ENCODE peak calls at places on chromosomes 3 and 15, in five cellular contexts. E is CD8-positive, alpha-beta T cell; O is thyroid gland; X is neuronal stem cell; P is sigmoid colon. Z is an unnamed sample.

GRCh38 chr15:84595660-84596059 is 5.1 kb upstream of the ZSCAN2 start:
- DNase-seq in O (no peak), P (no peak), E (no peak), X (no peak), Z (no peak)

GRCh38 chr3:133384331-133385027 is 15.4 kb upstream of the BFSP2 start:
- DNase-seq in E (no peak), X (peak; percentile 67), O (peak; percentile 78), P (no peak), Z (peak; percentile 91)

GRCh38 chr15:35986072-35986666 is 440.2 kb upstream of the DPH6 start:
- DNase-seq in P (peak; percentile 55), X (no peak), O (peak; percentile 4), E (no peak), Z (no peak)

GRCh38 chr3:108589998-108590323 is 439 bp downstream of the DZIP3 start:
- DNase-seq in E (no peak), O (no peak), P (no peak), X (no peak), Z (no peak)

GRCh38 chr15:93138681-93139080 is 49.7 kb upstream of the RGMA start:
- DNase-seq in P (no peak), E (no peak), O (no peak), X (no peak), Z (no peak)

GRCh38 chr3:40129981-40130380 is 179.5 kb upstream of the EIF1B start:
- DNase-seq in O (no peak), X (no peak), E (no peak), P (no peak), Z (no peak)

GRCh38 chr15:101201411-101202174 is 50.3 kb downstream of the CHSY1 start:
- DNase-seq in X (peak; percentile 63), O (peak; percentile 50), P (peak; percentile 96), E (no peak), Z (peak; percentile 90)

GRCh38 chr3:185649414-185649813 is 63.3 kb downstream of the SENP2 start:
- DNase-seq in P (peak; percentile 46), E (no peak), X (no peak), O (no peak), Z (peak; percentile 60)

GRCh38 chr15:78303729-78304486 is 4.5 kb upstream of the SKIC8 start:
- DNase-seq in X (no peak), P (no peak), O (no peak), E (no peak), Z (no peak)

GRCh38 chr3:47288966-47289910 is 6.5 kb downstream of the KLHL18 start:
- DNase-seq in P (peak; percentile 2), E (no peak), O (no peak), X (no peak), Z (no peak)

GRCh38 chr3:146160233-146160963 is 586 bp downstream of the PLOD2 start:
- DNase-seq in X (peak; percentile 61), E (no peak), P (peak; percentile 90), O (peak; percentile 73), Z (peak; percentile 87)

GRCh38 chr3:190318666-190319065 is 3.6 kb downstream of the CLDN1 start:
- DNase-seq in P (no peak), E (no peak), X (no peak), O (no peak), Z (no peak)

GRCh38 chr3:11835028-11835639 is 11.6 kb downstream of the TAMM41 start:
- DNase-seq in O (no peak), X (no peak), P (no peak), E (no peak), Z (peak; percentile 76)

GRCh38 chr3:125116311-125117069 is 60.7 kb upstream of the HEG1 start:
- DNase-seq in X (no peak), P (no peak), E (no peak), O (peak; percentile 80), Z (peak; percentile 81)

GRCh38 chr15:71448688-71449114 is 333.4 kb downstream of the THSD4 start:
- DNase-seq in X (peak; percentile 69), O (peak; percentile 33), P (no peak), E (no peak), Z (no peak)

GRCh38 chr3:134075568-134075825 is 45.8 kb upstream of the SLCO2A1 start:
- DNase-seq in E (no peak), P (no peak), O (no peak), X (no peak), Z (no peak)

GRCh38 chr3:2863127-2863526 is 247.0 kb downstream of the IL5RA start:
- DNase-seq in P (no peak), X (no peak), E (no peak), O (no peak), Z (no peak)

GRCh38 chr3:151931171-151931570 is 57.7 kb downstream of the SUCNR1 start:
- DNase-seq in E (no peak), X (no peak), P (no peak), O (no peak), Z (peak; percentile 90)

GRCh38 chr15:75723847-75724660 is 11.4 kb upstream of the CSPG4 start:
- DNase-seq in O (peak; percentile 90), E (peak; percentile 23), X (no peak), P (peak; percentile 99), Z (peak; percentile 100)

GRCh38 chr15:32855942-32856341 is 138.1 kb downstream of the GREM1 start:
- DNase-seq in O (no peak), E (no peak), X (no peak), P (no peak), Z (peak; percentile 78)

GRCh38 chr3:112143251-112143650 is 10.2 kb upstream of the GCSAM start:
- DNase-seq in P (no peak), X (no peak), E (no peak), O (no peak), Z (no peak)

GRCh38 chr3:136239094-136239493 is 11.0 kb upstream of the PCCB start:
- DNase-seq in X (no peak), P (no peak), E (no peak), O (no peak), Z (no peak)

GRCh38 chr15:26864664-26865191 is 2.1 kb upstream of the GABRA5 start:
- DNase-seq in P (no peak), E (no peak), O (peak; percentile 51), X (peak; percentile 65), Z (peak; percentile 96)

GRCh38 chr3:136606990-136607389 is 145.2 kb downstream of the STAG1 start:
- DNase-seq in X (no peak), O (no peak), E (no peak), P (no peak), Z (no peak)

GRCh38 chr15:57652481-57652880 is 54.0 kb upstream of the POLR2M start:
- DNase-seq in E (no peak), P (no peak), O (no peak), X (no peak), Z (no peak)

GRCh38 chr3:183819831-183820230 is 5.5 kb downstream of the MAP6D1 start:
- DNase-seq in P (no peak), O (no peak), X (no peak), E (no peak), Z (no peak)

GRCh38 chr3:48428863-48429415 is 947 bp downstream of the PLXNB1 start:
- DNase-seq in X (no peak), O (peak; percentile 65), P (peak; percentile 79), E (peak; percentile 54), Z (peak; percentile 95)

GRCh38 chr3:102595057-102595456 is 160.2 kb downstream of the ZPLD1 start:
- DNase-seq in P (no peak), O (no peak), E (no peak), X (no peak), Z (no peak)

GRCh38 chr15:86892774-86893449 is 813.2 kb downstream of the AGBL1 start:
- DNase-seq in X (no peak), O (peak; percentile 90), E (no peak), P (no peak), Z (no peak)

GRCh38 chr15:40379853-40380252 is 2.7 kb upstream of the KNSTRN start:
- DNase-seq in E (no peak), X (no peak), P (peak; percentile 75), O (peak; percentile 98), Z (peak; percentile 98)

GRCh38 chr3:16836505-16837237 is 48.1 kb upstream of the PLCL2 start:
- DNase-seq in X (no peak), O (no peak), P (no peak), E (no peak), Z (no peak)

GRCh38 chr3:30632521-30632920 is 26.1 kb downstream of the TGFBR2 start:
- DNase-seq in E (no peak), O (no peak), P (no peak), X (no peak), Z (no peak)

GRCh38 chr3:127597020-127597771 is 1.0 kb upstream of the MCM2 start:
- DNase-seq in O (no peak), E (no peak), P (no peak), X (no peak), Z (peak; percentile 10)

GRCh38 chr3:13379191-13379830 is 40.8 kb downstream of the NUP210 start:
- DNase-seq in P (no peak), E (no peak), X (no peak), O (no peak), Z (peak; percentile 97)
- H3K36me3 ChIP-seq in P (no peaks in the 10 kb centered on the region), E (peaks cover 79% of the 10 kb centered on the region), X (peaks cover 35% of the 10 kb centered on the region), O (no peaks in the 10 kb centered on the region), Z (no peaks in the 10 kb centered on the region)

DNA sequence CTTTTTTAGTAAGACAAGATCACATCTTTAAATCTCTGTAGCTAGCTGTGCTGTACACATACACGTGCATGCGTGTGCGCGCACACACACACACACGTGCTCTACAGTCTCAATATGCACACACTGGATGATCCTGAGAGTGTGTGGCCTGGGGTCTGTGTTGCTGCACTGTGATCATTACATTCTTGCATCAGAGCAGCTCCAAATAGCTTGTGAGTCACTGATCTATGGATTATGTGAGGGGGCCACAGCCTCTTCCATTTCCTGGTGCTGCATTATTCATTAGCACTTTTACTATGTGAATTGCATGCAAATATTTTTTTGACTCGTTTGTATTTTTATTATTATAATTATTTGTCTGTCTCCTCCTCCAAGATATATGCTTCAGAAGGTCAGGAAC is 34.6 kb downstream of the MCTP2 start:
- DNase-seq in X (no peak), E (no peak), P (no peak), O (no peak), Z (no peak)
- H3K4me1 ChIP-seq in X (no peaks in the 10 kb centered on the region), E (peaks cover 6% of the 10 kb centered on the region), P (no peaks in the 10 kb centered on the region), O (peaks cover 33% of the 10 kb centered on the region), Z (no peaks in the 10 kb centered on the region)

DNA sequence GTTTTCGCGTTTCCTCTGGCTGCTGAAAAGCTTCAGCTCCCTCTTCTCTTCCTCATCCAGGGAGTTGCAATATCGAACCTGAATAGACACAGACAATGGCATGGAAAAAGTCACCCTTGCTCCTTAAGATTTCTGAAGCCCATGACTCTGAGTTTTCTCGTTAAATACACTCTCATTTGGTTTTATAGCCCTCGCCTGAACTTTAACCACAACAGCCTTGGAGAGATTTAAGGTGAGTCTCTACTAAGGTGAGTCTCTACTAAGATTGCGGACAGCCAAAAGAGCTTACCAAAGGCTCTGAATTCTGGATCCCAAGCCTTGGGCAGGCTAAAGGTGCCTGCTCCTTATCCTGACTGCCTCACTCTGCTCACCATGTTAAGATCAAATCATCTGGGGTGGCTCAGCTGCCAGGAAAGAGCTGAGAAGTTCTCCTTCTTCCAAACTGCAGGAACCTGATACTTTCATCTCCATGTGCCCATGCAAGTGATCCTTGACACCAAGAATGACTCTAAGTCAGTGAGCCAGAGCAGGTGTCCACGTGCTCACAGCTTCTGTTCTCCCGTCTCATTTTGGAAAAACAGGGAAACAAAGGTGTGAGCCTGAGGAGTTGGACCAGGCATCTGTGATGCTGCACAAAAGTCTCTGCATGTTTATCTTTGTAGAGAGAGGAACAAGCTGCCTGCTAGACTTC is 65.1 kb downstream of the PRICKLE2 start:
- DNase-seq in O (peak; percentile 28), P (no peak), E (no peak), X (no peak), Z (no peak)
- H3K36me3 ChIP-seq in O (peaks cover 5% of the 10 kb centered on the region), P (peaks cover 25% of the 10 kb centered on the region), E (no peaks in the 10 kb centered on the region), X (no peaks in the 10 kb centered on the region), Z (peaks cover 19% of the 10 kb centered on the region)

DNA sequence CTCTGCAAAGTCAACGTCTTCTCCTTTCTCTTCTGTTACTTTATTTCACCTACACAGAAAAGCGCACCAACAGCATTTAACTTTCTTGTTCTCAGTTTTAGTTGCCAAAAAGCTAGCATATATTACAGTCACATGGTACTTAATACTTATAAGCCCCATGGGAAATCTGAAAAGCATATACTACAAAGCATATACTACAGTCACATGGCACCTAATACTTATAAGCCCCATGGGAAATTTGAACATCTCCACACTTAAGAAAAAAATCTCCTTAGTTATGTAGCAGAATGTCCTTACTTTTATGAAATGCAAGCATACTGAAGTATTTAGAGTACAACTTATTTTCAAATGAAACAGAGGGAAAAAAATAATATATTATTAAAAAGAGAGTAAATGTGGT is 13.3 kb downstream of the ADAM10 start:
- DNase-seq in O (no peak), X (no peak), E (no peak), P (no peak), Z (no peak)
- H3K4me1 ChIP-seq in O (peaks cover 20% of the 10 kb centered on the region), X (peaks cover 2% of the 10 kb centered on the region), E (peaks cover 33% of the 10 kb centered on the region), P (peaks cover 13% of the 10 kb centered on the region), Z (peaks cover 14% of the 10 kb centered on the region)

Z was measured in osteoblast.